ENCODE peak calls at places on chromosomes 16 and 17, in four cellular contexts. O is pancreas, F is neural progenitor cell, X is transverse colon. Y is an unnamed sample. For H3K27me3, the result is how much of the 10 kb centered on the place peaks cover.

GRCh38 chr17:37360632-37361031 is 15.2 kb upstream of the C17orf78 start:
- DNase-seq in O (no peak), X (no peak), F (no peak), Y (no peak)

GRCh38 chr17:60442271-60443201 is 20.2 kb downstream of the CHCT1 start:
- DNase-seq in O (no peak), F (no peak), X (no peak), Y (no peak)

GRCh38 chr17:77320501-77321256 is 179.9 kb downstream of the SEC14L1 start:
- DNase-seq in F (no peak), X (peak), O (no peak), Y (no peak)

GRCh38 chr17:65537845-65538678 is 23.4 kb downstream of the AXIN2 start:
- DNase-seq in O (no peak), X (no peak), F (no peak), Y (peak)

GRCh38 chr17:38994026-38994425 is 26.8 kb upstream of the FBXO47 start:
- DNase-seq in X (no peak), F (no peak), O (no peak), Y (no peak)

GRCh38 chr17:77555741-77556291 is 402.7 kb upstream of the TNRC6C start:
- DNase-seq in O (peak), F (peak), X (peak), Y (no peak)

GRCh38 chr16:72092832-72093447 is 480 bp downstream of the TXNL4B start:
- DNase-seq in X (no peak), F (peak), O (no peak), Y (no peak)

GRCh38 chr16:75341934-75342811 is 90.7 kb upstream of the BCAR1 start:
- DNase-seq in X (peak), O (no peak), F (no peak), Y (no peak)

GRCh38 chr17:39676198-39676819 is 8.1 kb downstream of the PNMT start:
- DNase-seq in F (no peak), O (peak), X (peak), Y (peak)

GRCh38 chr17:76036497-76037380 is 9.6 kb upstream of the EVPL start:
- DNase-seq in O (no peak), X (peak), F (peak), Y (no peak)

GRCh38 chr17:77454560-77455095 is 313.9 kb downstream of the SEC14L1 start:
- DNase-seq in X (no peak), F (no peak), O (peak), Y (no peak)

GRCh38 chr17:68422821-68423220 is 34.5 kb downstream of the WIPI1 start:
- DNase-seq in F (peak), O (peak), X (no peak), Y (no peak)

GRCh38 chr17:11144358-11145233 is 96.4 kb upstream of the SHISA6 start:
- DNase-seq in X (peak), F (peak), O (no peak), Y (peak)

GRCh38 chr17:3792481-3792880 is 8.5 kb downstream of the ITGAE start:
- DNase-seq in F (no peak), X (no peak), O (peak), Y (no peak)

GRCh38 chr16:15691046-15691445 is 41.0 kb downstream of the NDE1 start:
- DNase-seq in F (no peak), O (no peak), X (no peak), Y (no peak)

GRCh38 chr17:81097943-81098308 is 63.0 kb downstream of the BAIAP2 start:
- DNase-seq in X (peak), F (no peak), O (no peak), Y (peak)

GRCh38 chr17:19730829-19731228 is 14.4 kb upstream of the SLC47A2 start:
- DNase-seq in F (no peak), X (no peak), O (no peak), Y (no peak)

GRCh38 chr17:77424585-77425344 is 284.0 kb downstream of the SEC14L1 start:
- DNase-seq in F (no peak), O (peak), X (peak), Y (peak)

GRCh38 chr17:73365934-73366623 is 54.3 kb upstream of the CDC42EP4 start:
- DNase-seq in O (no peak), X (no peak), F (peak), Y (no peak)

GRCh38 chr17:35612924-35613521 is 25.9 kb downstream of the AP2B1 start:
- DNase-seq in X (peak), F (peak), O (no peak), Y (no peak)

GRCh38 chr17:46115687-46116086 is 77.5 kb downstream of the KANSL1 start:
- DNase-seq in X (no peak), F (no peak), O (no peak), Y (no peak)

GRCh38 chr16:87713469-87714229 is 52.1 kb downstream of the KLHDC4 start:
- DNase-seq in O (no peak), F (no peak), X (no peak), Y (no peak)

GRCh38 chr17:19372004-19372365 is 6.3 kb upstream of the MAPK7 start:
- DNase-seq in O (peak), F (no peak), X (no peak), Y (no peak)

GRCh38 chr17:41864498-41864836 is 756 bp downstream of the KLHL11 start:
- DNase-seq in X (no peak), F (peak), O (peak), Y (no peak)

GRCh38 chr17:46199379-46199778 is 6.2 kb upstream of the KANSL1 start:
- DNase-seq in F (no peak), O (no peak), X (no peak), Y (no peak)

GRCh38 chr17:79861371-79862216 is 22.4 kb upstream of the CBX4 start:
- DNase-seq in O (no peak), F (no peak), X (peak), Y (peak)

GRCh38 chr17:44110823-44111633 is 12.4 kb downstream of the HDAC5 start:
- DNase-seq in O (peak), F (peak), X (peak), Y (peak)

DNA sequence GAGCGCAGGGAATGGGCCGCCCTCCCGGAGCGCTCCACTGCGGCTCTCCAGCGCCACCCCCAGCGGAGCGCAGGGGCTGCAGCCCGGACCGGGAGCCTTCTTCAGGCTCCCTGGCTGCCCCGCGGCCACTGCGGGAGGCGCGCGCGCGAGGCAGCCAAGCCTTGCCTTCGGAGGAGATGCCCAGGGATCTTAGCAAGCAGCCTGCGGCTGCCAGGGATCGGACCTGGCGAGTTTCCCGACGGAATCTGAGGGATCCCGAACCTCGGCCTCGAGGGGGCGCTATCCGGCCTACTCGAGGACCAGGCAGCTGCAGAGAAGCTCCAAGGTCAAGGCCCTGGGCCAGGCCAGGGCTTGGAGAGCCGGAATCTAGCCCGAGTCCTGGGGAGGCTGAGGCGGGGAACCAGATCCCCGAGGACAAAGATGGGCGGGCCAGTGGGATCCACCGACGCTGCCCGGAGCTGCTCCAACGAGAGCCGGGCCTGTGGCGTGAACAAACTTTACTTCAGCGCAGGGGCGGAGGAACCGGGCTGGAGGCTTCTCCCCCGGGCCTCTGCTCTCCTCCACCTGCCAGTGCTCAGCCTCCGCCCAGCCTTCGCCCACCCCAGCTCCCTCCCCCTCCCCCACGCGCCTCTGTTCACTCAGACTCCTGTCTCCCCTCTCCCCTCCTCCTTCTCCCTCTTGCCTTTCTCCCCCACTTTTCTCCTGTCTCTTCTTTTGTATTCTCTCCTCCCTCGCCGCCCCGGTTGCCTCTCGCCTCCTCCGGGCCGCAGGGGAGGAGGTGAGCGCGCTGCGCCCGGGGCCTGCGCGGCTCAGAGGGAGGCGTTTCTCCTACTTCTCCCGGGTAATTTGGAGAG is at the start of gene IRX6:
- DNase-seq in X (no peak), O (peak), F (peak), Y (peak)
- TF ChIP-seq CTCF in X (no peak), O (no peak), F (peak), Y (peak)

GRCh38 chr17:49496183-49496865 is 1.2 kb downstream of the NGFR start:
- DNase-seq in O (peak), X (peak), F (peak), Y (peak)
- H3K27me3 ChIP-seq in O (under half), X (half or more), F (half or more), Y (under half)

GRCh38 chr16:31214705-31215286 is 877 bp downstream of the TRIM72 start:
- DNase-seq in F (peak), O (no peak), X (no peak), Y (no peak)
- H3K4me3 ChIP-seq in F (peak), O (peak), X (no peak), Y (peak)

GRCh38 chr17:8186787-8187516 is 3.0 kb downstream of the BORCS6 start:
- DNase-seq in F (peak), O (peak), X (peak), Y (peak)
- TF ChIP-seq CTCF in F (no peak), O (no peak), X (peak), Y (no peak)